ENCODE peak calls at places on chromosomes 7 and 10, in seven cellular contexts. A is adrenal gland, H is IMR-90, Z is cardiac muscle cell, I is HCT116, V is body of pancreas, R is tibial nerve. S is an unnamed sample. For H3K4me1, the result is how much of the 10 kb centered on the place peaks cover.

GRCh38 chr10:98910048-98910447 is 325.6 kb downstream of the HPSE2 start:
- DNase-seq in I (no peak), Z (peak), V (no peak), A (no peak), R (no peak), H (peak), S (no peak)

GRCh38 chr7:150737265-150738055 is at the start of gene GIMAP5:
- DNase-seq in V (no peak), H (no peak), A (no peak), R (no peak), Z (no peak), I (no peak), S (no peak)

GRCh38 chr7:129951076-129952011 is 1.4 kb downstream of the UBE2H start:
- DNase-seq in I (no peak), H (no peak), A (peak), R (peak), V (peak), Z (peak), S (no peak)

GRCh38 chr10:28984431-28984830 is 304.4 kb upstream of the LYZL1 start:
- DNase-seq in H (peak), Z (no peak), I (no peak), V (peak), A (peak), R (peak), S (peak)

GRCh38 chr10:17273403-17273802 is 45.4 kb downstream of the VIM start:
- DNase-seq in I (peak), A (no peak), R (no peak), V (no peak), H (peak), Z (no peak), S (no peak)

GRCh38 chr7:134450296-134451000 is 8.5 kb downstream of the AKR1B1 start:
- DNase-seq in H (peak), R (no peak), A (peak), Z (no peak), V (no peak), I (no peak), S (no peak)

GRCh38 chr10:18202600-18203150 is 62.5 kb downstream of the CACNB2 start:
- DNase-seq in R (no peak), V (no peak), A (no peak), I (no peak), Z (no peak), H (peak), S (no peak)

GRCh38 chr10:93600446-93600860 is 582 bp downstream of the RBP4 start:
- DNase-seq in Z (no peak), I (no peak), H (no peak), R (no peak), V (no peak), A (no peak), S (no peak)

GRCh38 chr10:4770766-4771553 is 55.0 kb upstream of the AKR1E2 start:
- DNase-seq in R (no peak), I (peak), A (no peak), H (peak), V (no peak), Z (peak), S (no peak)

GRCh38 chr7:15015545-15016314 is 113.2 kb upstream of the DGKB start:
- DNase-seq in I (peak), H (peak), Z (peak), A (peak), V (peak), R (no peak), S (no peak)

GRCh38 chr7:97513326-97513725 is 218.6 kb upstream of the TAC1 start:
- DNase-seq in I (no peak), R (no peak), V (no peak), Z (no peak), H (no peak), A (no peak), S (no peak)

GRCh38 chr7:94769726-94770125 is 113.8 kb upstream of the SGCE start:
- DNase-seq in A (no peak), I (no peak), V (no peak), Z (no peak), R (no peak), H (no peak), S (no peak)

GRCh38 chr7:106111671-106112117 is 418 bp downstream of the SYPL1 start:
- DNase-seq in H (no peak), Z (peak), A (peak), R (no peak), V (peak), I (peak), S (peak)

GRCh38 chr7:151789380-151789947 is 87.5 kb downstream of the PRKAG2 start:
- DNase-seq in V (no peak), R (no peak), I (no peak), Z (no peak), A (no peak), H (no peak), S (no peak)

GRCh38 chr7:108268200-108268820 is 138.1 kb upstream of the LAMB4 start:
- DNase-seq in A (no peak), H (peak), Z (no peak), R (no peak), I (no peak), V (no peak), S (no peak)
- TF ChIP-seq CTCF in A (no peak), H (no peak), Z (no peak), R (no peak), I (no peak), V (no peak), S (no peak)

GRCh38 chr10:130301026-130301892 is 165.1 kb downstream of the GLRX3 start:
- DNase-seq in Z (no peak), I (no peak), V (peak), H (no peak), A (no peak), R (no peak), S (peak)

DNA sequence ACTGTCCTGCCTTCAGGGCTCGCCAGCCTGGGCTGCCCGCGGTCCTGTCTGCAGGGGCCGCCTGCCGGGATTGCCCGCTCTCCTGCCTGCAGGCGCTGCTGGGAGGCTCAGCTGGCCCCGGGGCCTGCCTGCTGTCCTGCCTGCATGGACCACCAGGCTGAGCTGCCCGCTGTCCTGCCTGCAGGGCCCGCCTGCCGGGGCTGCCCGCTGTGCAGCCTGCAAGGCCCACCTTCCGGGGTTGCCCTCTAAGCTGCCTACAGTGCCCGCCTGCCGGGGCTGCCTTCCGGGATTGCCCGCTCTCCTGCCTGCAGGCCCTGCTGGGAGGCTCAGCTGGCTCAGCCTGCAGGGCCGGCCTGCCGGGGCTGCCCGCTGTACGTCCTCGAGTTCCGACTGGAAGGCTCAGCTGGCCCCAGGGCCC is 164.4 kb downstream of the GLRX3 start:
- DNase-seq in I (no peak), Z (no peak), V (no peak), R (no peak), A (no peak), H (no peak), S (peak)
- H3K4me3 ChIP-seq in I (no peak), Z (no peak), V (no peak), R (no peak), A (no peak), H (peak), S (peak)

DNA sequence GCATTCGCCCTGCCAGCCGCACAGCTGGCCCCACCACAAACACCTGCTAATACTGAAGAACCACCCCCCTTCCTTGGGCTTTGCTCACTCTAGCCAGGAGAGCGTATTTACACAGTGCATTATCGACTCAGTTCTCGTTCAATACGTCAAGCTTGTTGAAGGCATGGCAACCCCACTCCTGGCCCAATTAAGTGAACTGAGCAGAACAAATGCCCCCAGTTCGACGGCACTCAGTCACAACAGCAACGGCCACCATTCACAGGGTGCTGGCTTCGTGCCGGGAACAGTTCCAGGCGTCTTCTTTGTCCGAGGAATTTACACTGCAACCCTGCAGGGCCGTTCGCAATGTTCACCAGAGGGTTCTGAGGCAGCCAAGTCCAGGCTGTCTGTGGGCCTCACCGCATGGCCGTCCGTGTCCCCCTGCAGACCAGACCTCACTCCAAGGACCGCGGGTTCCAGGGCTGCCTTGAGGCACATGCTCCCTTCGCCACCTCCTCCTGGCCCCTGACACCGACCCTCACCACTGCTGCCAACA is 175.3 kb downstream of the DIP2C start:
- DNase-seq in V (peak), R (no peak), I (no peak), A (peak), Z (no peak), H (no peak), S (peak)
- H3K4me1 ChIP-seq in V (under half), R (under half), I (under half), A (under half), Z (under half), H (under half), S (half or more)

GRCh38 chr10:71431216-71431944 is 34.7 kb downstream of the CDH23 start:
- DNase-seq in A (no peak), I (no peak), H (no peak), Z (no peak), R (no peak), V (no peak), S (no peak)

GRCh38 chr10:71429304-71429703 is 32.6 kb downstream of the CDH23 start:
- DNase-seq in I (no peak), Z (no peak), H (no peak), A (no peak), R (no peak), V (no peak), S (no peak)

GRCh38 chr10:71427246-71427645 is 30.5 kb downstream of the CDH23 start:
- DNase-seq in I (no peak), Z (no peak), V (no peak), R (no peak), H (no peak), A (no peak), S (no peak)

GRCh38 chr10:71431945-71432905 is 35.5 kb downstream of the CDH23 start:
- DNase-seq in R (no peak), Z (no peak), H (no peak), A (no peak), V (no peak), I (no peak), S (no peak)

DNA sequence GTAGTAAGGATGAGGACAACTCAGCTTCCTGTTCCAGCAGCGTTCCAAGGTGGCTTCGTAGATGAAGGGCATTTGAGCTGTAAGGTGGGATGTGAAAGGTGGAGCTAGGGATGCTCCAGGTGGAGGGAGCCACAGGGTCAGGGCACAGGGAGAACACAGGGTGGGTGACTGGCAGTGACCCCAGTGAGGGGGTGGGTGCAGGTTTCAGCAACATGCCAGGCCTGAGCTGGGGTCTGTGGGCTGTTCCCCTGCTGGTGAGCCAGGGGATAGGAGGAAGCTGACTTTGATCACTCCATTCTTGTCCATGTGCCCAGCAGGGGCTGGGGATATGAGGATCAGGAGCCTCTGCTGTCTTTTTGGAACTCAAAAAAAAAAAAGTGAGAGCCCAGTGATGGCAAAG is 33.2 kb downstream of the CDH23 start:
- DNase-seq in H (no peak), V (no peak), Z (no peak), A (no peak), R (no peak), I (no peak), S (no peak)
- TF ChIP-seq CTCF in H (no peak), V (no peak), Z (peak), A (no peak), R (no peak), I (no peak), S (no peak)

GRCh38 chr7:128742206-128742605 is 3.0 kb downstream of the CALU start:
- DNase-seq in Z (no peak), V (no peak), R (no peak), H (peak), I (no peak), A (no peak), S (no peak)
- H3K4me3 ChIP-seq in Z (no peak), V (no peak), R (no peak), H (no peak), I (no peak), A (no peak), S (peak)

DNA sequence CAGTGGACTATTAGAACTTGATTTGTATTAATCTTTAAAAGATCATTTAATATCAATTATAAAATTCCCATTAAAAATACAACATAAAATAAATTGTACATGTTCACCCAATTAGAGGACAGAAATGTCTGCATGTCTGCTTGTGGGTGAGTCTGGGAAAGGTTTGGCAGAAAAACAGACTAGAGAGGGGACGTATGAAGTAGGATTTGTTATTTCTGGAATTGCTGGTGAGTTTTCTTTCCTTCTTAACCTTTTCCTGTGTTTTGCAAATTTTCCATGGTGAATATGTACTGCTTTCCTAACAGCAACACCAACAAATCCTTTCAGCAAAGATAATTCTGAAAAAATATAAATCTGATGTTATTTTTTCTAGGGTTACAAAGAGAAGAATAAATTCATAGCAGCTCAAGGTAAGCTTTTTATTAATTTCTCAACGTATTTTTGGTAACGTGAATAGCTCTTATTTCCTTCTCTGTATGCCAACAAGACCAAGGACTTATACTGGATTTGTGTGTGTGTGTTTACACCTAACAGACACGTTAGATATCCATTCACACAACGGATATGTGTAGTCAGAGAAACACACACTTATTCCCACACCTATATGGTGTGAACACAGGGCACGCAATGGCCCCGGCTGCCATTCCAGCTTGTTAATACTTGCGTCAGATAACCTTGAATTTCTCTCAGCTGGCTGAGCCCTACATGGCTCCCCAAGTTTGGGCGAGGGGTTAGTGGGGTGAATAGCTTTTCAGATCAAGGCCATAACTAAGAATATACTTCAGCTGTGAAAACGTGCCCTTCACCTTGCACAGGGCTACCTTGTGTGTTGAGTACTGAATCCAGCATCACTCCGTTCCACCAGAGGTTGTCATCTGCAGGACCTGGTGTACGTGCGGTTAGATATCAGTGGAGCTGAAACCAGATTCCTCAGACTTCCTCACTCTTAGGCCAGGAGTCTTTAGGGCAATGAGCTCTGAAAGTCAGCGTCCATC is 64.6 kb downstream of the MKI67 start:
- DNase-seq in I (no peak), H (no peak), V (no peak), R (no peak), A (peak), Z (no peak), S (no peak)
- H3K4me1 ChIP-seq in I (under half), H (under half), V (under half), R (under half), A (under half), Z (under half), S (under half)

GRCh38 chr7:115338016-115338415 is 416.1 kb downstream of the MDFIC start:
- DNase-seq in I (no peak), A (no peak), Z (no peak), R (no peak), V (no peak), H (no peak), S (no peak)

GRCh38 chr7:115346685-115347084 is 424.8 kb downstream of the MDFIC start:
- DNase-seq in V (no peak), Z (no peak), H (no peak), A (no peak), R (no peak), I (no peak), S (no peak)

DNA sequence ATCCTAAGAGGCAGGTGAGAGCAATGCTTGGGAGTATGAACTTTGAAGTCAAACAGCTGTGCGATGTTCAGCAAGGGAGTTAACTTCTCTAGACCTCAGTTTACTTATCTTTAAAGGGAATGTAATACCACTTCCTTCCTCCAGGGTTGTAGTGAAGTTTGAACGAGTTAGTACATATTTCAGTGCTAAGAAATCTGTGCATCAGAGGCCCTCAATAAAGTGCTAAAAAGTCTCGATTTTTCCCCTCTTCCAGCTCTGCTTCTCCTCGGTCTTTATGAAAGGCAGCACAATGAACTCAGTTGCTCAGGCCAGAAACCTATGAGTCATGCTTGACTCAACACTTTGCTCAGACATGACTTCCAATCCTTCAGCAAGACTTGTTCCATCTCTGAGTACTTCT is 418.9 kb downstream of the MDFIC start:
- DNase-seq in Z (no peak), R (no peak), I (peak), V (no peak), A (no peak), H (peak), S (no peak)
- TF ChIP-seq CTCF in Z (peak), R (no peak), I (no peak), V (no peak), A (no peak), H (no peak), S (no peak)

GRCh38 chr10:7826971-7827370 is 8.7 kb downstream of the TAF3 start:
- DNase-seq in V (peak), R (no peak), I (no peak), Z (peak), A (peak), H (peak), S (no peak)

GRCh38 chr10:7829289-7829834 is 11.1 kb downstream of the TAF3 start:
- DNase-seq in R (no peak), A (no peak), H (no peak), V (no peak), I (no peak), Z (no peak), S (no peak)

GRCh38 chr10:7836571-7836970 is 18.3 kb downstream of the TAF3 start:
- DNase-seq in I (no peak), A (no peak), Z (no peak), H (no peak), R (no peak), V (no peak), S (no peak)

GRCh38 chr10:7833210-7833609 is 14.9 kb downstream of the TAF3 start:
- DNase-seq in V (no peak), I (no peak), H (no peak), A (no peak), R (no peak), Z (no peak), S (no peak)

DNA sequence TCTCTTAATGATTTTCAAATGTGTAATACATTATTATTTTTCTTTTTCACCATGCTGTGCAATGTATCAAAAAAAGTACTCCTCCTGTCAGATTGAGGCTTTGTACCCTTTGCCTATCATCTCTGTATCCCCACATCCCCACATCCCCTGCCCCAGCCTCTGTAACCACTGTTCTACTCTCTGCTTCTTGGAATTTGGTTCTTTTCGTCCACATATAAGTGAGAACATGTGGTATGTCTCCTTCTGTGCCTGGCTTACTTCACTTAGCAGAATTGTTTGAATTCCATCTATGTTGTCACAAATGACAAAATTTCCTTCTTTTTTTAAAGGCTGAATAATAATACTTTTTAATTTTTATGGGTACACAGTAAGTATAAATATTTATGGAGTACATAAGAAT is 13.8 kb downstream of the TAF3 start:
- DNase-seq in Z (no peak), H (no peak), V (no peak), R (no peak), A (no peak), I (no peak), S (no peak)
- H3K4me3 ChIP-seq in Z (no peak), H (no peak), V (no peak), R (no peak), A (no peak), I (no peak), S (no peak)

S was measured in left ventricle myocardium inferior.